ENCODE peak calls at places on chromosomes 2 and 18, in five cellular contexts. F is HCT116, A is K562, B is SK-N-SH, K is GM12878. G is an unnamed sample.

GRCh38 chr18:43587538-43588153 is 310.4 kb upstream of the SYT4 start:
- DNase-seq in F (no peak), A (peak; percentile 14), B (peak; percentile 68), K (no peak), G (no peak)

GRCh38 chr2:167579826-167580225 is 667.6 kb downstream of the STK39 start:
- DNase-seq in F (no peak), A (no peak), B (no peak), K (no peak), G (no peak)

GRCh38 chr18:23532848-23533247 is 29.5 kb downstream of the RMC1 start:
- DNase-seq in F (no peak), A (no peak), B (no peak), K (no peak), G (no peak)

GRCh38 chr18:8763611-8764010 is 58.3 kb downstream of the MTCL1 start:
- DNase-seq in F (no peak), A (no peak), B (no peak), K (no peak), G (no peak)

GRCh38 chr2:144547512-144547911 is 27.6 kb upstream of the ZEB2 start:
- DNase-seq in F (no peak), A (no peak), B (no peak), K (no peak), G (no peak)

GRCh38 chr2:101003278-101003775 is 1.2 kb downstream of the RPL31 start:
- DNase-seq in F (no peak), A (no peak), B (no peak), K (no peak), G (no peak)

GRCh38 chr2:216596986-216597509 is 36.2 kb upstream of the IGFBP2 start:
- DNase-seq in F (no peak), A (no peak), B (peak; percentile 34), K (no peak), G (no peak)

GRCh38 chr2:2787301-2787907 is 456.3 kb upstream of the MYT1L start:
- DNase-seq in F (no peak), A (no peak), B (peak; percentile 86), K (no peak), G (no peak)

GRCh38 chr18:65704051-65704450 is 46.8 kb upstream of the CDH7 start:
- DNase-seq in F (no peak), A (no peak), B (no peak), K (no peak), G (no peak)

GRCh38 chr2:125512313-125512712 is 1143.6 kb upstream of the GYPC start:
- DNase-seq in F (no peak), A (no peak), B (no peak), K (no peak), G (no peak)

GRCh38 chr2:197052371-197052770 is 125.9 kb upstream of the PGAP1 start:
- DNase-seq in F (no peak), A (no peak), B (peak; percentile 39), K (no peak), G (no peak)

GRCh38 chr2:203690110-203691047 is 16.1 kb upstream of the CD28 start:
- DNase-seq in F (no peak), A (no peak), B (no peak), K (no peak), G (no peak)

GRCh38 chr2:231007159-231008045 is 11.5 kb downstream of the SPATA3 start:
- DNase-seq in F (no peak), A (no peak), B (no peak), K (no peak), G (no peak)

GRCh38 chr18:22542400-22542835 is 124.7 kb upstream of the CTAGE1 start:
- DNase-seq in F (no peak), A (no peak), B (no peak), K (no peak), G (no peak)

GRCh38 chr18:60053747-60054304 is 154.0 kb downstream of the PMAIP1 start:
- DNase-seq in F (peak; percentile 97), A (peak; percentile 73), B (no peak), K (peak; percentile 8), G (no peak)

DNA sequence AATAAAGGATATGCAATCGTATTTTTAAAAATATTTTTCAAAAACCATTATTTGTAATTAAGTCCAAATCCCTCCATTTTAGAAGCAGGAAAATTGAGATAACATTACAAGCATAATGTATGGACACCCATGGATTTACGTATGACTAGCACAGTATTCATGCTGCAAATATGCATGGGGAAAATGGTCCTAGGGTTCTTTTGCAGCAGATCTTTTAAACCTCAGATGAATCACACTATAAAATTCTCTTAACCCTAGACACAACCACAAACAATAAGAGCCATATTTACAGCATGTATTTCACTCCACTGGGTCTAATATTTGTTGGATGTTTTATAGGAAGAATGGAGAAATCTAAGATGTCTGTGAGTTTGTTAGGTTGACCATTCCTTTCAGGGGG is 453.4 kb downstream of the TGIF1 start:
- DNase-seq in F (no peak), A (no peak), B (no peak), K (no peak), G (no peak)
- TF ChIP-seq JUND in F (no peak), A (no peak), B (no peak), K (no peak), G (no peak)

DNA sequence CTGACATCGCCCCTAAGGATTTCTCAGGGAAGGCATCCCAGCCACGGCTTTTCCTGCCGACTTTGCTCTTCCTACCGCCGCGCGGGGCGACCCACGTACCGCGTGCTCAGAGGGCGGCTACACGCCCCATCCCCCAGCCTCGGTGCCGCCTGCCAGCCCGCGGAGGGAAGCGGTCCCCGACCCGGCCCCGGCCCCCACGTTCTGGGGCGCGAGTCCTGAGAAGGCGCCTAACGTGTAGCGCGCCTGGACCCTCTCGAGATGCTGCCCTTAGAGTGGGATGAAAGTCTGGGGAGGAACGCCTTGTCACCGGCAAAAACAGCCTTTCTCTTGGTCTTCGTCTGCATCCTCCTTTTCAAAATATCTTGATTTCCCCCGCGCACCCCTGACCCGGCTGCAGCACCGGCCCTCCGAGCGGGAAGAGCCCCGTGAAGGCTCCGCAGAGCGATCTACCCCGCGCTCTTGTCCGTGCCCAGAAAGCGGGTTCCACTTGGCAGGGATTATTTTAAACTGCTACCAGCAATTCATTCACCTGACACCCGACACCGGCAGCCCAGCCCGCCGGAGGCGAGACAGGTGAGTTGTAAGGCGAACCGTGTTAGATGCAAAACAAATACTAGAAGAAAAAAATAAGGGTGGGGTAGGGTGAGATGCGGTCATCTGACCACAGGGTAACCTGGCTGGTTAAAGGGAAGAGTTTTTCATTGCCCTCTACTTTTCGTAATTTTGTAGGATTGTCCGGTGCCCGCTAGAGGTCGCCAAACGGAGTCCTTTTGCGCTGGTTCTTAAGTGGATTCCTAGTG is 852 bp upstream of the KCNG3 start:
- DNase-seq in F (peak; percentile 82), A (peak; percentile 70), B (peak; percentile 85), K (peak; percentile 35), G (peak; percentile 91)
- TF ChIP-seq JUND in F (no peak), A (peak; percentile 7), B (no peak), K (no peak), G (no peak)

DNA sequence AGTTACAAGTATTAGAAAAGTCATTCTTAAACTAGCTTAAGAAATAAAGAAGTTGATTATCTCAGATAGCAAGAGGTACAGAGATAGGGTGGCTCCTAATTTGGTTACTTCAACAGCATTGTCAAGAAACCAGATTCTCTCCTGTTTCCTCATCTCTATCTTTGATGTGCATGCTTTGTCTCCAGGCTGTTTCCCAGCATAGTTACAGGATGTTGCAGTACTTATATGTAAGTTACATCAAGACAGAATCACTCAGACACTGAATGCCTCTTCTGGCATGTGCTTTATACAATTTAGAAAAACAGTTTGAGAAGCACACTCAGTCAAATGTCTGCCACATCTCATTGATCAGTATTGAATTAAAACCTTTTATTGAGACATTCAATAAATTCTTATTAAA is 189.5 kb upstream of the UBE2E3 start:
- DNase-seq in F (no peak), A (no peak), B (no peak), K (no peak), G (no peak)
- TF ChIP-seq JUND in F (no peak), A (no peak), B (no peak), K (no peak), G (no peak)

GRCh38 chr18:46158498-46158897 is 54.3 kb downstream of the HAUS1 start:
- DNase-seq in F (no peak), A (no peak), B (no peak), K (no peak), G (no peak)

GRCh38 chr18:46152808-46153617 is 48.8 kb downstream of the HAUS1 start:
- DNase-seq in F (no peak), A (peak; percentile 92), B (peak; percentile 46), K (no peak), G (no peak)

GRCh38 chr18:46156838-46157237 is 52.7 kb downstream of the HAUS1 start:
- DNase-seq in F (no peak), A (no peak), B (no peak), K (no peak), G (no peak)

GRCh38 chr18:46156124-46156745 is 52.0 kb downstream of the HAUS1 start:
- DNase-seq in F (no peak), A (no peak), B (no peak), K (no peak), G (no peak)

GRCh38 chr18:46155652-46156051 is 51.5 kb downstream of the HAUS1 start:
- DNase-seq in F (no peak), A (no peak), B (no peak), K (no peak), G (no peak)
- TF ChIP-seq JUND in F (peak; percentile 42), A (no peak), B (peak; percentile 83), K (no peak), G (no peak)